ENCODE peak calls at places on chromosomes 12 and 14, in seven cellular contexts. One of them, this sample, is unnamed.
A peak's percentile ranks its signal among the peaks of the same experiment; 100 is the strongest.

GRCh38 chr14:94110552-94111181 is at the start of gene IFI27:
- DNase-seq in body of pancreas: peak; percentile 26
- DNase-seq in activated naive CD8-positive, alpha-beta T cell treated with anti-CD3 and anti-CD28 coated beads, Interleukin-2, amount 10 ng/mL, durations not matched to agents 7 days and 5 days: no peak
- DNase-seq in H54: peak; percentile 26
- DNase-seq in naive thymus-derived CD8-positive, alpha-beta T cell: no peak
- DNase-seq in NCI-H774: no peak
- DNase-seq in EL: peak; percentile 95
- DNase-seq in this sample: peak; percentile 15

GRCh38 chr14:23103581-23103980 is 1.2 kb downstream of the CIROP start:
- DNase-seq in body of pancreas: no peak
- DNase-seq in activated naive CD8-positive, alpha-beta T cell treated with anti-CD3 and anti-CD28 coated beads, Interleukin-2, amount 10 ng/mL, durations not matched to agents 7 days and 5 days: no peak
- DNase-seq in H54: no peak
- DNase-seq in naive thymus-derived CD8-positive, alpha-beta T cell: no peak
- DNase-seq in NCI-H774: no peak
- DNase-seq in EL: no peak
- DNase-seq in this sample: no peak

GRCh38 chr12:65217127-65217526 is 47.7 kb downstream of the LEMD3 start:
- DNase-seq in body of pancreas: no peak
- DNase-seq in activated naive CD8-positive, alpha-beta T cell treated with anti-CD3 and anti-CD28 coated beads, Interleukin-2, amount 10 ng/mL, durations not matched to agents 7 days and 5 days: no peak
- DNase-seq in H54: no peak
- DNase-seq in naive thymus-derived CD8-positive, alpha-beta T cell: no peak
- DNase-seq in NCI-H774: no peak
- DNase-seq in EL: no peak
- DNase-seq in this sample: no peak

GRCh38 chr12:104010800-104011199 is 39.2 kb downstream of the GLT8D2 start:
- DNase-seq in body of pancreas: no peak
- DNase-seq in activated naive CD8-positive, alpha-beta T cell treated with anti-CD3 and anti-CD28 coated beads, Interleukin-2, amount 10 ng/mL, durations not matched to agents 7 days and 5 days: no peak
- DNase-seq in H54: no peak
- DNase-seq in naive thymus-derived CD8-positive, alpha-beta T cell: no peak
- DNase-seq in NCI-H774: no peak
- DNase-seq in EL: no peak
- DNase-seq in this sample: peak; percentile 7

GRCh38 chr12:108133482-108133881 is 4.4 kb downstream of the WSCD2 start:
- DNase-seq in body of pancreas: no peak
- DNase-seq in activated naive CD8-positive, alpha-beta T cell treated with anti-CD3 and anti-CD28 coated beads, Interleukin-2, amount 10 ng/mL, durations not matched to agents 7 days and 5 days: no peak
- DNase-seq in H54: no peak
- DNase-seq in naive thymus-derived CD8-positive, alpha-beta T cell: no peak
- DNase-seq in NCI-H774: no peak
- DNase-seq in EL: no peak
- DNase-seq in this sample: peak; percentile 45

GRCh38 chr12:15163001-15163400 is 58.2 kb downstream of the RERG start:
- DNase-seq in body of pancreas: no peak
- DNase-seq in activated naive CD8-positive, alpha-beta T cell treated with anti-CD3 and anti-CD28 coated beads, Interleukin-2, amount 10 ng/mL, durations not matched to agents 7 days and 5 days: no peak
- DNase-seq in H54: no peak
- DNase-seq in naive thymus-derived CD8-positive, alpha-beta T cell: no peak
- DNase-seq in NCI-H774: no peak
- DNase-seq in EL: no peak
- DNase-seq in this sample: no peak

GRCh38 chr12:121534495-121535148 is 46.2 kb downstream of the KDM2B start:
- DNase-seq in body of pancreas: no peak
- DNase-seq in activated naive CD8-positive, alpha-beta T cell treated with anti-CD3 and anti-CD28 coated beads, Interleukin-2, amount 10 ng/mL, durations not matched to agents 7 days and 5 days: no peak
- DNase-seq in H54: no peak
- DNase-seq in naive thymus-derived CD8-positive, alpha-beta T cell: peak; percentile 87
- DNase-seq in NCI-H774: no peak
- DNase-seq in EL: no peak
- DNase-seq in this sample: no peak

GRCh38 chr12:27751386-27752047 is 28.5 kb upstream of the KLHL42 start:
- DNase-seq in body of pancreas: peak; percentile 94
- DNase-seq in activated naive CD8-positive, alpha-beta T cell treated with anti-CD3 and anti-CD28 coated beads, Interleukin-2, amount 10 ng/mL, durations not matched to agents 7 days and 5 days: no peak
- DNase-seq in H54: no peak
- DNase-seq in naive thymus-derived CD8-positive, alpha-beta T cell: no peak
- DNase-seq in NCI-H774: no peak
- DNase-seq in EL: no peak
- DNase-seq in this sample: peak; percentile 5

GRCh38 chr12:25825494-25825893 is 133.0 kb upstream of the RASSF8 start:
- DNase-seq in body of pancreas: no peak
- DNase-seq in activated naive CD8-positive, alpha-beta T cell treated with anti-CD3 and anti-CD28 coated beads, Interleukin-2, amount 10 ng/mL, durations not matched to agents 7 days and 5 days: no peak
- DNase-seq in H54: no peak
- DNase-seq in naive thymus-derived CD8-positive, alpha-beta T cell: no peak
- DNase-seq in NCI-H774: no peak
- DNase-seq in EL: no peak
- DNase-seq in this sample: no peak

GRCh38 chr12:28313631-28314030 is 123.4 kb downstream of the CCDC91 start:
- DNase-seq in body of pancreas: no peak
- DNase-seq in activated naive CD8-positive, alpha-beta T cell treated with anti-CD3 and anti-CD28 coated beads, Interleukin-2, amount 10 ng/mL, durations not matched to agents 7 days and 5 days: no peak
- DNase-seq in H54: peak; percentile 0
- DNase-seq in naive thymus-derived CD8-positive, alpha-beta T cell: no peak
- DNase-seq in NCI-H774: peak; percentile 20
- DNase-seq in EL: peak; percentile 39
- DNase-seq in this sample: no peak

GRCh38 chr12:64273527-64274403 is 51.7 kb upstream of the KICS2 start:
- DNase-seq in body of pancreas: no peak
- DNase-seq in activated naive CD8-positive, alpha-beta T cell treated with anti-CD3 and anti-CD28 coated beads, Interleukin-2, amount 10 ng/mL, durations not matched to agents 7 days and 5 days: no peak
- DNase-seq in H54: peak; percentile 30
- DNase-seq in naive thymus-derived CD8-positive, alpha-beta T cell: no peak
- DNase-seq in NCI-H774: no peak
- DNase-seq in EL: peak; percentile 29
- DNase-seq in this sample: no peak

GRCh38 chr12:79420146-79420618 is 270.6 kb downstream of the PAWR start:
- DNase-seq in body of pancreas: no peak
- DNase-seq in activated naive CD8-positive, alpha-beta T cell treated with anti-CD3 and anti-CD28 coated beads, Interleukin-2, amount 10 ng/mL, durations not matched to agents 7 days and 5 days: no peak
- DNase-seq in H54: no peak
- DNase-seq in naive thymus-derived CD8-positive, alpha-beta T cell: no peak
- DNase-seq in NCI-H774: no peak
- DNase-seq in EL: peak; percentile 94
- DNase-seq in this sample: no peak

GRCh38 chr12:93378373-93379310 is 917 bp downstream of the NUDT4 start:
- DNase-seq in body of pancreas: peak; percentile 44
- DNase-seq in activated naive CD8-positive, alpha-beta T cell treated with anti-CD3 and anti-CD28 coated beads, Interleukin-2, amount 10 ng/mL, durations not matched to agents 7 days and 5 days: peak; percentile 71
- DNase-seq in H54: peak; percentile 48
- DNase-seq in naive thymus-derived CD8-positive, alpha-beta T cell: peak; percentile 50
- DNase-seq in NCI-H774: peak; percentile 34
- DNase-seq in EL: peak; percentile 73
- DNase-seq in this sample: peak; percentile 47

GRCh38 chr12:132766380-132767085 is 4.9 kb upstream of the ANKLE2 start:
- DNase-seq in body of pancreas: peak; percentile 63
- DNase-seq in activated naive CD8-positive, alpha-beta T cell treated with anti-CD3 and anti-CD28 coated beads, Interleukin-2, amount 10 ng/mL, durations not matched to agents 7 days and 5 days: no peak
- DNase-seq in H54: no peak
- DNase-seq in naive thymus-derived CD8-positive, alpha-beta T cell: no peak
- DNase-seq in NCI-H774: no peak
- DNase-seq in EL: no peak
- DNase-seq in this sample: peak; percentile 31

GRCh38 chr14:96482986-96483385 is 19.2 kb upstream of the PAPOLA start:
- DNase-seq in body of pancreas: no peak
- DNase-seq in activated naive CD8-positive, alpha-beta T cell treated with anti-CD3 and anti-CD28 coated beads, Interleukin-2, amount 10 ng/mL, durations not matched to agents 7 days and 5 days: no peak
- DNase-seq in H54: no peak
- DNase-seq in naive thymus-derived CD8-positive, alpha-beta T cell: no peak
- DNase-seq in NCI-H774: no peak
- DNase-seq in EL: no peak
- DNase-seq in this sample: no peak

GRCh38 chr14:21044106-21044618 is 2.0 kb downstream of the RNASE7 start:
- DNase-seq in body of pancreas: peak; percentile 38
- DNase-seq in activated naive CD8-positive, alpha-beta T cell treated with anti-CD3 and anti-CD28 coated beads, Interleukin-2, amount 10 ng/mL, durations not matched to agents 7 days and 5 days: no peak
- DNase-seq in H54: no peak
- DNase-seq in naive thymus-derived CD8-positive, alpha-beta T cell: no peak
- DNase-seq in NCI-H774: no peak
- DNase-seq in EL: no peak
- DNase-seq in this sample: no peak

GRCh38 chr14:92973265-92973797 is 50.4 kb downstream of the CHGA start:
- DNase-seq in body of pancreas: peak; percentile 67
- DNase-seq in activated naive CD8-positive, alpha-beta T cell treated with anti-CD3 and anti-CD28 coated beads, Interleukin-2, amount 10 ng/mL, durations not matched to agents 7 days and 5 days: peak; percentile 62
- DNase-seq in H54: peak; percentile 50
- DNase-seq in naive thymus-derived CD8-positive, alpha-beta T cell: no peak
- DNase-seq in NCI-H774: no peak
- DNase-seq in EL: peak; percentile 90
- DNase-seq in this sample: peak; percentile 87

GRCh38 chr12:57803317-57803893 is 15.1 kb downstream of the AVIL start:
- DNase-seq in body of pancreas: peak; percentile 74
- DNase-seq in activated naive CD8-positive, alpha-beta T cell treated with anti-CD3 and anti-CD28 coated beads, Interleukin-2, amount 10 ng/mL, durations not matched to agents 7 days and 5 days: peak; percentile 48
- DNase-seq in H54: peak; percentile 57
- DNase-seq in naive thymus-derived CD8-positive, alpha-beta T cell: no peak
- DNase-seq in NCI-H774: peak; percentile 19
- DNase-seq in EL: peak; percentile 61
- DNase-seq in this sample: no peak

GRCh38 chr12:113266106-113266895 is 45.0 kb downstream of the TPCN1 start:
- DNase-seq in body of pancreas: no peak
- DNase-seq in activated naive CD8-positive, alpha-beta T cell treated with anti-CD3 and anti-CD28 coated beads, Interleukin-2, amount 10 ng/mL, durations not matched to agents 7 days and 5 days: no peak
- DNase-seq in H54: no peak
- DNase-seq in naive thymus-derived CD8-positive, alpha-beta T cell: no peak
- DNase-seq in NCI-H774: no peak
- DNase-seq in EL: no peak
- DNase-seq in this sample: no peak

GRCh38 chr14:104373055-104373854 is 206.3 kb upstream of the C14orf180 start:
- DNase-seq in body of pancreas: no peak
- DNase-seq in activated naive CD8-positive, alpha-beta T cell treated with anti-CD3 and anti-CD28 coated beads, Interleukin-2, amount 10 ng/mL, durations not matched to agents 7 days and 5 days: no peak
- DNase-seq in H54: no peak
- DNase-seq in naive thymus-derived CD8-positive, alpha-beta T cell: no peak
- DNase-seq in NCI-H774: peak; percentile 5
- DNase-seq in EL: no peak
- DNase-seq in this sample: no peak

GRCh38 chr14:68655021-68655811 is 137.7 kb downstream of the ZFP36L1 start:
- DNase-seq in body of pancreas: peak; percentile 61
- DNase-seq in activated naive CD8-positive, alpha-beta T cell treated with anti-CD3 and anti-CD28 coated beads, Interleukin-2, amount 10 ng/mL, durations not matched to agents 7 days and 5 days: no peak
- DNase-seq in H54: no peak
- DNase-seq in naive thymus-derived CD8-positive, alpha-beta T cell: no peak
- DNase-seq in NCI-H774: no peak
- DNase-seq in EL: no peak
- DNase-seq in this sample: peak; percentile 20

GRCh38 chr12:124545508-124546418 is 21.6 kb downstream of the NCOR2 start:
- DNase-seq in body of pancreas: no peak
- DNase-seq in activated naive CD8-positive, alpha-beta T cell treated with anti-CD3 and anti-CD28 coated beads, Interleukin-2, amount 10 ng/mL, durations not matched to agents 7 days and 5 days: peak; percentile 50
- DNase-seq in H54: peak; percentile 67
- DNase-seq in naive thymus-derived CD8-positive, alpha-beta T cell: no peak
- DNase-seq in NCI-H774: no peak
- DNase-seq in EL: no peak
- DNase-seq in this sample: no peak

GRCh38 chr12:48788852-48789775 is at the start of gene ADCY6:
- DNase-seq in body of pancreas: peak; percentile 90
- DNase-seq in activated naive CD8-positive, alpha-beta T cell treated with anti-CD3 and anti-CD28 coated beads, Interleukin-2, amount 10 ng/mL, durations not matched to agents 7 days and 5 days: no peak
- DNase-seq in H54: peak; percentile 84
- DNase-seq in naive thymus-derived CD8-positive, alpha-beta T cell: no peak
- DNase-seq in NCI-H774: peak; percentile 37
- DNase-seq in EL: peak; percentile 63
- DNase-seq in this sample: peak; percentile 57

This sample was measured in putamen.